ENCODE peak calls at places on chromosomes 6 and 20, in ten cellular contexts. G is left ventricle myocardium inferior, L is right lobe of liver, W is A549, R is astrocyte of the cerebellum, Y is Peyer's patch, Q is fibroblast of lung, C is brain microvascular endothelial cell, M is AG09309, B is left lung. A is an unnamed sample.

GRCh38 chr6:111841822-111842221 is 31.4 kb downstream of the FYN start:
- DNase-seq in G (no peak), L (no peak), W (no peak), R (peak; percentile 87), Y (no peak), Q (peak; percentile 98), C (peak; percentile 86), M (no peak), B (peak; percentile 45), A (peak; percentile 28)

GRCh38 chr20:50693001-50693400 is 1.7 kb upstream of the RIPOR3 start:
- DNase-seq in G (no peak), L (no peak), W (no peak), R (no peak), Y (no peak), Q (no peak), C (no peak), M (no peak), B (no peak), A (no peak)

GRCh38 chr20:56202493-56203077 is 45.9 kb upstream of the MC3R start:
- DNase-seq in G (no peak), L (no peak), W (peak; percentile 7), R (no peak), Y (no peak), Q (no peak), C (peak; percentile 2), M (no peak), B (no peak), A (no peak)

GRCh38 chr6:142952614-142953013 is 7.6 kb upstream of the HIVEP2 start:
- DNase-seq in G (no peak), L (no peak), W (no peak), R (no peak), Y (no peak), Q (no peak), C (no peak), M (no peak), B (no peak), A (no peak)

GRCh38 chr6:44665683-44666082 is 278.2 kb downstream of the CDC5L start:
- DNase-seq in G (no peak), L (peak; percentile 6), W (no peak), R (no peak), Y (no peak), Q (no peak), C (no peak), M (no peak), B (no peak), A (no peak)

GRCh38 chr6:35185302-35185681 is 28.5 kb upstream of the SCUBE3 start:
- DNase-seq in G (peak; percentile 69), L (no peak), W (peak; percentile 39), R (no peak), Y (no peak), Q (peak; percentile 65), C (peak; percentile 44), M (no peak), B (peak; percentile 59), A (peak; percentile 28)

GRCh38 chr20:33753763-33754162 is 22.0 kb downstream of the ZNF341 start:
- DNase-seq in G (no peak), L (no peak), W (no peak), R (no peak), Y (no peak), Q (peak; percentile 46), C (peak; percentile 53), M (no peak), B (no peak), A (no peak)

GRCh38 chr20:44079968-44080560 is 106.9 kb downstream of the JPH2 start:
- DNase-seq in G (no peak), L (no peak), W (no peak), R (no peak), Y (no peak), Q (peak; percentile 67), C (peak; percentile 43), M (no peak), B (no peak), A (no peak)

GRCh38 chr6:135419162-135419561 is 78.4 kb downstream of the AHI1 start:
- DNase-seq in G (no peak), L (no peak), W (no peak), R (peak; percentile 8), Y (no peak), Q (peak; percentile 85), C (peak; percentile 88), M (peak; percentile 58), B (no peak), A (no peak)

GRCh38 chr6:144715344-144715743 is 430.2 kb downstream of the UTRN start:
- DNase-seq in G (no peak), L (no peak), W (no peak), R (no peak), Y (no peak), Q (no peak), C (no peak), M (no peak), B (no peak), A (no peak)

GRCh38 chr6:152952866-152953509 is 29.9 kb downstream of the FBXO5 start:
- DNase-seq in G (no peak), L (no peak), W (peak; percentile 15), R (peak; percentile 20), Y (no peak), Q (peak; percentile 35), C (peak; percentile 24), M (no peak), B (no peak), A (no peak)

DNA sequence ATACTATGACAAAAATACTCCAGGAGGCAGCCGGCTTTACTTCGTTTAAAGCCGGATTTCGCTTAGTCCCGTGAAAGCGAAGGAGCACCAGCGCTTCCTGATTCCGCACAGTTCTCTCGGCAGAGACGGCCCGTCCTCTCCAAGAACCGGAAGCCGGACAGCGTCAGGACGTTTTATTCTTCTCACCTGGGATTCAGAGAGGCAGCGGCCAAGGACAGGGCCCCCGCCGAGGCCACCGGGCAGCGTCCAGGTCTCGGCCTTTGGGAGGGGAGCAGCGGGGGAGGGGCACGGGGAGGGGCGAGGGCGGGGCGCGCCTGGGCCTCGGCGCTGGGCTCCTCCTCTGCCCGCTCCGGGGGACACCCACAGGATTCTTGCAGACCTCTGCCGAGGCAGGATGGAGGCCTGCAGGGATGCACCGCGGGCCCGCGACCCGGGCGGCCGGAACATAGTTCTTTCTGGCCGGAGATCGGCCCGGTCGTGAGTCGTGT is 2.8 kb upstream of the DIDO1 start:
- DNase-seq in G (peak; percentile 77), L (peak; percentile 94), W (no peak), R (no peak), Y (peak; percentile 87), Q (peak; percentile 38), C (peak; percentile 33), M (no peak), B (peak; percentile 82), A (no peak)
- H3K4me3 ChIP-seq in G (peak overlapping the region; percentile 67), L (peak overlapping the region; percentile 39), W (no peak overlapping the region), R (peak overlapping the region; percentile 37), Y (peak overlapping the region; percentile 56), Q (peak overlapping the region; percentile 54), C (peak overlapping the region; percentile 52), M (peak overlapping the region; percentile 45), B (peak overlapping the region; percentile 38), A (peak overlapping the region; percentile 35)

DNA sequence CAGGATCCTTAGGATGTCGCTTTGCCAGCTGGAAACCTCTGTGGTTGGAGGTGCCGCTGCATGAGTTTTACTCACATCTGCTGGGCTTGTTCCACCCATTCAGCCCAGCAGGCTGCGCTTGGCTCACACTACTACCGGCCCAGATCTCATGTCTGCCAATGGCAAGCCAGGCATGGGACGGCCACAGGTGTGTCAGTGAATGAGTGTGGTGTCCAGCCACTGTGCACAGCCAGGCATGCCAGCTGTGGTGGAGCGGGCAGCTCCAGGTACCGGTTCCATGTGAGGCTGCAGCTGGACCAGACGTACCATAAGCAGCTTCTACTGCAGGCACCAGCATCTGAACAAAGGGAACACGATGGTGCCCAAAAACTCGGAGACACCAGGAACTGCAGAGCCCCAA is 33.1 kb upstream of the ASF1A start:
- DNase-seq in G (no peak), L (no peak), W (no peak), R (no peak), Y (no peak), Q (no peak), C (no peak), M (no peak), B (no peak), A (no peak)
- TF ChIP-seq CTCF in G (no peak), L (no peak), W (no peak), R (no peak), Y (no peak), Q (no peak), C (no peak), M (no peak), B (no peak), A (no peak)

GRCh38 chr6:26556263-26557070 is 18.3 kb downstream of the HMGN4 start:
- DNase-seq in G (peak; percentile 46), L (no peak), W (peak; percentile 70), R (no peak), Y (no peak), Q (peak; percentile 94), C (peak; percentile 95), M (peak; percentile 82), B (no peak), A (no peak)

GRCh38 chr6:26554669-26555504 is 16.7 kb downstream of the HMGN4 start:
- DNase-seq in G (peak; percentile 34), L (no peak), W (no peak), R (no peak), Y (no peak), Q (peak; percentile 62), C (peak; percentile 75), M (no peak), B (no peak), A (no peak)

GRCh38 chr6:26553739-26554668 is 15.8 kb downstream of the HMGN4 start:
- DNase-seq in G (peak; percentile 77), L (peak; percentile 74), W (no peak), R (peak; percentile 90), Y (peak; percentile 70), Q (peak; percentile 91), C (peak; percentile 93), M (peak; percentile 92), B (peak; percentile 70), A (peak; percentile 65)

GRCh38 chr6:26553264-26553738 is 15.1 kb downstream of the HMGN4 start:
- DNase-seq in G (peak; percentile 56), L (peak; percentile 69), W (no peak), R (peak; percentile 44), Y (peak; percentile 67), Q (peak; percentile 56), C (peak; percentile 61), M (no peak), B (peak; percentile 70), A (no peak)

GRCh38 chr6:26555505-26556262 is 17.5 kb downstream of the HMGN4 start:
- DNase-seq in G (no peak), L (no peak), W (no peak), R (no peak), Y (no peak), Q (peak; percentile 50), C (no peak), M (no peak), B (no peak), A (no peak)
- H3K4me3 ChIP-seq in G (peak overlapping the region; percentile 72), L (no peak overlapping the region), W (peak overlapping the region; percentile 48), R (peak overlapping the region; percentile 59), Y (no peak overlapping the region), Q (peak overlapping the region; percentile 12), C (peak overlapping the region; percentile 59), M (no peak overlapping the region), B (no peak overlapping the region), A (peak overlapping the region; percentile 31)

DNA sequence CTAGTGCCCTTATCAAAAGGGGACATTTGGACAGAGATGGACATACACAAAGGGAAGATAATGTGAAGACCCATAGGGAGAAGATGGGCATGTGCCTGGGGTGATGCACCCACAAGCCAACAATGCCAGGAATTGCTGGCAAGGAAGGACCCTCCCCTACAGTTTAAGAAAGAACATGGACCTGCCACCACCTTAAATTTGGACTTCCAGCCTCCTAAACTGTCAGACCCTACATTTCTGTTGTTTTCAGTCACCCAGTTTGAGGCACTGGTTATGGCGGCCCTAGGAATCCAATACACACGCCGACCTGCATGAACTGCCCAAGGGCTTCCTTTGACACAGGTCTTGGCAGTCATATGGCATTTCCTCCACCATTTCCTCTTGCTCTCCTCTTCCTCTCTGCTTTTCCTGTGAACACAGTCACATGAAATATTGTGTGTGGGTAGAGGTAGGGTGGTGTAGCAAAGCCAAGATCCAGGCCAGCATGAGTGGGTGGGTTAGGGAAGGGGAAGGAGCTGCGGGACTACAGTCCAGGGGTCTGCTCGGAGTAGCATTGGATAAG is 115.6 kb downstream of the ZDHHC14 start:
- DNase-seq in G (no peak), L (no peak), W (no peak), R (no peak), Y (no peak), Q (no peak), C (no peak), M (no peak), B (no peak), A (no peak)
- TF ChIP-seq CTCF in G (no peak), L (no peak), W (no peak), R (no peak), Y (no peak), Q (no peak), C (no peak), M (no peak), B (no peak), A (no peak)

A was measured in kidney epithelial cell.